ENCODE peak calls at places on chromosomes 1 and 21, in nine cellular contexts. One of them, this sample, is unnamed.

GRCh38 chr21:43300496-43301423 is 126.2 kb downstream of the SIK1 start:
- DNase-seq in GM12878: no peak
- DNase-seq in IMR-90: peak
- DNase-seq in right lobe of liver: peak
- DNase-seq in heart left ventricle: peak
- DNase-seq in H1: no peak
- DNase-seq in uterus: no peak
- DNase-seq in body of pancreas: no peak
- DNase-seq in stomach: no peak
- DNase-seq in this sample: peak

GRCh38 chr1:96080925-96081324 is 640.7 kb upstream of the PTBP2 start:
- DNase-seq in body of pancreas: no peak
- DNase-seq in H1: no peak
- DNase-seq in IMR-90: peak
- DNase-seq in right lobe of liver: no peak
- DNase-seq in heart left ventricle: no peak
- DNase-seq in GM12878: no peak
- DNase-seq in stomach: no peak
- DNase-seq in uterus: no peak
- DNase-seq in this sample: no peak

GRCh38 chr21:40754466-40754865 is 92.5 kb downstream of the DSCAM start:
- DNase-seq in GM12878: no peak
- DNase-seq in uterus: no peak
- DNase-seq in heart left ventricle: no peak
- DNase-seq in IMR-90: no peak
- DNase-seq in stomach: no peak
- DNase-seq in body of pancreas: no peak
- DNase-seq in H1: no peak
- DNase-seq in right lobe of liver: no peak
- DNase-seq in this sample: no peak

GRCh38 chr1:89843279-89844121 is 22.7 kb downstream of the LRRC8D start:
- DNase-seq in H1: peak
- DNase-seq in uterus: peak
- DNase-seq in body of pancreas: peak
- DNase-seq in heart left ventricle: peak
- DNase-seq in IMR-90: peak
- DNase-seq in GM12878: no peak
- DNase-seq in stomach: peak
- DNase-seq in right lobe of liver: peak
- DNase-seq in this sample: peak

GRCh38 chr1:206037521-206037920 is 13.8 kb upstream of the CTSE start:
- DNase-seq in heart left ventricle: no peak
- DNase-seq in right lobe of liver: no peak
- DNase-seq in GM12878: no peak
- DNase-seq in IMR-90: no peak
- DNase-seq in uterus: no peak
- DNase-seq in H1: peak
- DNase-seq in body of pancreas: no peak
- DNase-seq in stomach: no peak
- DNase-seq in this sample: no peak

GRCh38 chr1:42479621-42480020 is 16.5 kb downstream of the CCDC30 start:
- DNase-seq in heart left ventricle: no peak
- DNase-seq in right lobe of liver: no peak
- DNase-seq in uterus: no peak
- DNase-seq in H1: no peak
- DNase-seq in body of pancreas: no peak
- DNase-seq in stomach: no peak
- DNase-seq in IMR-90: peak
- DNase-seq in GM12878: no peak
- DNase-seq in this sample: no peak

GRCh38 chr1:237913345-237913744 is 22.6 kb upstream of the ZP4 start:
- DNase-seq in H1: no peak
- DNase-seq in heart left ventricle: no peak
- DNase-seq in stomach: no peak
- DNase-seq in GM12878: no peak
- DNase-seq in uterus: no peak
- DNase-seq in body of pancreas: no peak
- DNase-seq in right lobe of liver: no peak
- DNase-seq in IMR-90: no peak
- DNase-seq in this sample: no peak

GRCh38 chr1:36349241-36349671 is 25.8 kb upstream of the EVA1B start:
- DNase-seq in right lobe of liver: no peak
- DNase-seq in body of pancreas: no peak
- DNase-seq in uterus: no peak
- DNase-seq in GM12878: peak
- DNase-seq in heart left ventricle: no peak
- DNase-seq in IMR-90: peak
- DNase-seq in H1: no peak
- DNase-seq in stomach: no peak
- DNase-seq in this sample: no peak

GRCh38 chr1:66542811-66543767 is 9.1 kb downstream of the SGIP1 start:
- DNase-seq in body of pancreas: peak
- DNase-seq in right lobe of liver: peak
- DNase-seq in stomach: peak
- DNase-seq in heart left ventricle: peak
- DNase-seq in uterus: peak
- DNase-seq in GM12878: no peak
- DNase-seq in IMR-90: peak
- DNase-seq in H1: no peak
- DNase-seq in this sample: peak

GRCh38 chr21:27315373-27315772 is 348.5 kb upstream of the ADAMTS5 start:
- DNase-seq in H1: no peak
- DNase-seq in GM12878: no peak
- DNase-seq in IMR-90: no peak
- DNase-seq in stomach: no peak
- DNase-seq in right lobe of liver: no peak
- DNase-seq in uterus: no peak
- DNase-seq in heart left ventricle: no peak
- DNase-seq in body of pancreas: no peak
- DNase-seq in this sample: no peak

GRCh38 chr1:173269490-173270230 is 62.5 kb upstream of the TNFSF4 start:
- DNase-seq in right lobe of liver: no peak
- DNase-seq in heart left ventricle: no peak
- DNase-seq in IMR-90: peak
- DNase-seq in body of pancreas: no peak
- DNase-seq in stomach: no peak
- DNase-seq in H1: no peak
- DNase-seq in GM12878: no peak
- DNase-seq in uterus: no peak
- DNase-seq in this sample: no peak

GRCh38 chr1:41580021-41580420 is 95.5 kb upstream of the EDN2 start:
- DNase-seq in stomach: no peak
- DNase-seq in IMR-90: no peak
- DNase-seq in right lobe of liver: no peak
- DNase-seq in heart left ventricle: no peak
- DNase-seq in H1: no peak
- DNase-seq in uterus: no peak
- DNase-seq in body of pancreas: no peak
- DNase-seq in GM12878: no peak
- DNase-seq in this sample: no peak

GRCh38 chr1:111563619-111564018 is 56.0 kb upstream of the RAP1A start:
- DNase-seq in body of pancreas: no peak
- DNase-seq in uterus: no peak
- DNase-seq in right lobe of liver: no peak
- DNase-seq in heart left ventricle: no peak
- DNase-seq in stomach: no peak
- DNase-seq in H1: no peak
- DNase-seq in GM12878: no peak
- DNase-seq in IMR-90: peak
- DNase-seq in this sample: no peak

GRCh38 chr1:110298991-110299390 is 40.2 kb upstream of the RBM15 start:
- DNase-seq in right lobe of liver: no peak
- DNase-seq in IMR-90: peak
- DNase-seq in stomach: no peak
- DNase-seq in heart left ventricle: no peak
- DNase-seq in H1: no peak
- DNase-seq in uterus: no peak
- DNase-seq in GM12878: no peak
- DNase-seq in body of pancreas: no peak
- DNase-seq in this sample: no peak

GRCh38 chr1:226410958-226411357 is 3.1 kb upstream of the PARP1 start:
- DNase-seq in right lobe of liver: no peak
- DNase-seq in GM12878: no peak
- DNase-seq in uterus: no peak
- DNase-seq in IMR-90: no peak
- DNase-seq in H1: no peak
- DNase-seq in body of pancreas: no peak
- DNase-seq in stomach: no peak
- DNase-seq in heart left ventricle: no peak
- DNase-seq in this sample: no peak
- H3K4me3 ChIP-seq in right lobe of liver: no peak
- H3K4me3 ChIP-seq in GM12878: no peak
- H3K4me3 ChIP-seq in uterus: no peak
- H3K4me3 ChIP-seq in IMR-90: no peak
- H3K4me3 ChIP-seq in H1: no peak
- H3K4me3 ChIP-seq in body of pancreas: no peak
- H3K4me3 ChIP-seq in stomach: no peak
- H3K4me3 ChIP-seq in heart left ventricle: no peak
- H3K4me3 ChIP-seq in this sample: no peak

DNA sequence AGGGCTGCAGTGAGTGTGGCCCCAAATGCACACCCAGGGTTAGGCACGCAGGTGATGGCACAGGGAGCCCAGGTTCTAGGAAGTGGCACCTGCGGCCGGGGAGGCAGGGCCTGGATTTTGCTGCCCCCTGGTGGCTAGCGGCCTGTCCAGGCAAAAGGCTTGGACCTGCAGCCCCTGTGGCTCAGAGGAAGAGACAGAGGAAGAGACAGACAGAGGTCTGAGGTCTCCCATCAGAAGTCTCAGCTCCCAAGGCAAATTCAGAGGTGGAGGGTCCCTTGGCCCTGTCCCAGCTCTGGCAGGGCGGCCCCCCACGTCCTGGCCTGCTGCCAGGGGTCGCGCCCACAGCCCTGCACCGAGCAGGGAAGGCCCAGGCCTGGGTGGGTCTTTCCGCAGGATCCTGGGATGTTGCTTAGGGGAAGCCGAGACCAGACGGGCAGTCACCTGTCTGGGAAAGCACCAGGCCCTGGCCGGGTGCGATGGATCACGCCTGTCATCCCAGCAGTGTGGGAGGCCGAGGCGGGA is 8.0 kb upstream of the TNFRSF14 start:
- DNase-seq in H1: peak
- DNase-seq in stomach: peak
- DNase-seq in uterus: peak
- DNase-seq in heart left ventricle: peak
- DNase-seq in right lobe of liver: peak
- DNase-seq in GM12878: peak
- DNase-seq in body of pancreas: peak
- DNase-seq in IMR-90: peak
- DNase-seq in this sample: peak
- TF ChIP-seq POLR2A in H1: no peak
- TF ChIP-seq POLR2A in stomach: no peak
- TF ChIP-seq POLR2A in uterus: no peak
- TF ChIP-seq POLR2A in heart left ventricle: no peak
- TF ChIP-seq POLR2A in right lobe of liver: peak
- TF ChIP-seq POLR2A in GM12878: peak
- TF ChIP-seq POLR2A in body of pancreas: no peak
- TF ChIP-seq POLR2A in IMR-90: peak
- TF ChIP-seq POLR2A in this sample: no peak

GRCh38 chr1:150971583-150972416 is 2.8 kb downstream of the CERS2 start:
- DNase-seq in GM12878: no peak
- DNase-seq in H1: peak
- DNase-seq in heart left ventricle: peak
- DNase-seq in body of pancreas: peak
- DNase-seq in uterus: no peak
- DNase-seq in right lobe of liver: peak
- DNase-seq in IMR-90: no peak
- DNase-seq in stomach: no peak
- DNase-seq in this sample: no peak
- H3K4me3 ChIP-seq in GM12878: peak
- H3K4me3 ChIP-seq in H1: no peak
- H3K4me3 ChIP-seq in heart left ventricle: peak
- H3K4me3 ChIP-seq in body of pancreas: no peak
- H3K4me3 ChIP-seq in uterus: no peak
- H3K4me3 ChIP-seq in right lobe of liver: peak
- H3K4me3 ChIP-seq in IMR-90: peak
- H3K4me3 ChIP-seq in stomach: peak
- H3K4me3 ChIP-seq in this sample: no peak

GRCh38 chr1:11795238-11795890 is 10.4 kb downstream of the MTHFR start:
- DNase-seq in IMR-90: no peak
- DNase-seq in right lobe of liver: no peak
- DNase-seq in body of pancreas: no peak
- DNase-seq in stomach: no peak
- DNase-seq in uterus: no peak
- DNase-seq in GM12878: no peak
- DNase-seq in H1: no peak
- DNase-seq in heart left ventricle: no peak
- DNase-seq in this sample: no peak

GRCh38 chr1:11794446-11795237 is 11.1 kb downstream of the MTHFR start:
- DNase-seq in body of pancreas: no peak
- DNase-seq in uterus: no peak
- DNase-seq in heart left ventricle: peak
- DNase-seq in H1: no peak
- DNase-seq in IMR-90: no peak
- DNase-seq in stomach: no peak
- DNase-seq in GM12878: no peak
- DNase-seq in right lobe of liver: no peak
- DNase-seq in this sample: no peak

GRCh38 chr1:11793819-11794218 is 11.9 kb downstream of the MTHFR start:
- DNase-seq in H1: no peak
- DNase-seq in IMR-90: no peak
- DNase-seq in uterus: no peak
- DNase-seq in GM12878: no peak
- DNase-seq in body of pancreas: no peak
- DNase-seq in heart left ventricle: no peak
- DNase-seq in right lobe of liver: no peak
- DNase-seq in stomach: no peak
- DNase-seq in this sample: no peak

GRCh38 chr1:11797525-11798216 is 8.1 kb downstream of the MTHFR start:
- DNase-seq in GM12878: no peak
- DNase-seq in H1: no peak
- DNase-seq in uterus: no peak
- DNase-seq in body of pancreas: no peak
- DNase-seq in IMR-90: peak
- DNase-seq in heart left ventricle: peak
- DNase-seq in stomach: no peak
- DNase-seq in right lobe of liver: no peak
- DNase-seq in this sample: no peak

DNA sequence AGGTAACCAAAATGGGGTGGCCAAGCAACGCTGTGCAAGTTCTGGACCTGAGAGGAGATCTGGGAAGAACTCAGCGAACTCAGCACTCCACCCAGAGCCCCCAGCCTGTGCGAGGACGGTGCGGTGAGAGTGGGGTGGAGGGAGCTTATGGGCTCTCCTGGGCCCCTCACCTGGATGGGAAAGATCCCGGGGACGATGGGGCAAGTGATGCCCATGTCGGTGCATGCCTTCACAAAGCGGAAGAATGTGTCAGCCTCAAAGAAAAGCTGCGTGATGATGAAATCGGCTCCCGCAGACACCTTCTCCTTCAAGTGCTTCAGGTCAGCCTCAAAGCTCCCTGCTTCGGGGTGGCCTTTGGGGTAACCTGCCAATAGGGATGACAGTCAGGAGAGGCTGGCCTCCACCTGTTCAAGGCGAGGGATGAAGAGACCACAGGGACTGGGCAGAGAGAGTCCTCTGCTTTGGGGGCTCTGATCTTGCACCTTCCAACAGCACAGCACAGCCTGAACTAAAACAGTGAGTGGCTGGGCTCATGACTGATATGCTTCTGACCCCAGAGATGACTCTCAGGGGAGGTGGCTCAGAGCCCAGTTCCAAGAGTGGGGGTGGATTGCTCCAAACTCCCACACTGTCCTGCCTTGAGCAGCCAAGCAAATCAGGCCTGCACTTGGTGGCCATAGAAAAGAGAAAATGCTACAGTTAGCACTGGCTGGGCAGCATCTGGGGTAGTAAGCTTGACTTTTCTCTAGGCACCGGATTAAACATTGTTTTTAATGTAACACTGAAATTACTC is 9.5 kb downstream of the MTHFR start:
- DNase-seq in IMR-90: peak
- DNase-seq in body of pancreas: no peak
- DNase-seq in right lobe of liver: no peak
- DNase-seq in heart left ventricle: peak
- DNase-seq in uterus: no peak
- DNase-seq in H1: no peak
- DNase-seq in GM12878: no peak
- DNase-seq in stomach: no peak
- DNase-seq in this sample: no peak
- TF ChIP-seq POLR2A in IMR-90: no peak
- TF ChIP-seq POLR2A in body of pancreas: no peak
- TF ChIP-seq POLR2A in right lobe of liver: no peak
- TF ChIP-seq POLR2A in heart left ventricle: no peak
- TF ChIP-seq POLR2A in uterus: no peak
- TF ChIP-seq POLR2A in H1: no peak
- TF ChIP-seq POLR2A in GM12878: peak
- TF ChIP-seq POLR2A in stomach: no peak
- TF ChIP-seq POLR2A in this sample: no peak

This sample was measured in lower leg skin.